ENCODE peak calls at places on chromosomes 11 and 22, in ten cellular contexts. B is stimulated activated CD4-positive, alpha-beta T cell treated with anti-CD3 and anti-CD28 coated beads, Interleukin-1b, Interleukin-23, amount 100 ng/mL, for 24 hours; S is GOT3; C is activated naive CD4-positive, alpha-beta T cell treated with Interleukin-2 at 50 U/mL for 16 hours; J is HEK293T; X is choroid plexus epithelial cell; H is CD8-positive, alpha-beta memory T cell; N is Karpas-422; Q is Calu3; U is transverse colon. G is an unnamed sample.

GRCh38 chr22:38879102-38879729 is 7.2 kb upstream of the CBX6 start:
- DNase-seq in Q (no peak), J (no peak), C (no peak), H (no peak), U (no peak), N (no peak), S (no peak), B (no peak), X (no peak), G (no peak)

GRCh38 chr11:75476716-75477613 is 44.0 kb upstream of the KLHL35 start:
- DNase-seq in X (no peak), N (no peak), B (no peak), H (no peak), S (no peak), Q (no peak), U (no peak), J (no peak), C (no peak), G (no peak)

GRCh38 chr11:848988-849824 is 6.6 kb downstream of the TSPAN4 start:
- DNase-seq in Q (no peak), S (no peak), J (peak), C (peak), U (no peak), B (no peak), X (no peak), H (no peak), N (peak), G (peak)

GRCh38 chr11:17864478-17864941 is 129.9 kb downstream of the KCNC1 start:
- DNase-seq in N (peak), H (no peak), S (no peak), C (peak), B (no peak), U (peak), J (peak), X (peak), Q (peak), G (no peak)

GRCh38 chr11:126628790-126629621 is 273.5 kb downstream of the ST3GAL4 start:
- DNase-seq in S (no peak), C (no peak), J (no peak), X (no peak), H (no peak), N (peak), Q (no peak), B (no peak), U (no peak), G (no peak)

GRCh38 chr11:73230931-73231330 is 12.8 kb downstream of the P2RY2 start:
- DNase-seq in H (no peak), U (peak), C (no peak), X (no peak), S (no peak), B (no peak), N (no peak), Q (no peak), J (no peak), G (no peak)

GRCh38 chr22:19275513-19275912 is 16.0 kb downstream of the CLTCL1 start:
- DNase-seq in H (no peak), N (no peak), U (no peak), J (no peak), X (no peak), Q (no peak), C (no peak), S (no peak), B (no peak), G (no peak)

GRCh38 chr22:47197735-47198500 is 435.5 kb downstream of the TBC1D22A start:
- DNase-seq in N (no peak), J (no peak), Q (no peak), H (peak), X (no peak), C (no peak), U (no peak), B (no peak), S (no peak), G (no peak)

GRCh38 chr11:70225629-70226582 is 22.8 kb downstream of the FADD start:
- DNase-seq in N (peak), X (no peak), C (no peak), Q (no peak), J (no peak), U (peak), B (no peak), S (no peak), H (no peak), G (no peak)

GRCh38 chr11:2700415-2701211 is 819 bp upstream of the KCNQ1OT1 start:
- DNase-seq in C (peak), J (peak), H (peak), N (peak), B (no peak), U (peak), Q (peak), S (no peak), X (no peak), G (peak)

GRCh38 chr22:35914665-35915476 is 113.8 kb downstream of the RBFOX2 start:
- DNase-seq in U (peak), C (no peak), S (no peak), Q (peak), N (no peak), B (no peak), H (no peak), X (peak), J (peak), G (peak)

GRCh38 chr22:42316988-42317387 is 46.5 kb upstream of the TCF20 start:
- DNase-seq in C (peak), J (no peak), S (no peak), Q (peak), N (peak), B (no peak), H (peak), X (peak), U (peak), G (no peak)

GRCh38 chr11:28697920-28698827 is 590.0 kb downstream of the METTL15 start:
- DNase-seq in Q (peak), U (peak), J (peak), N (peak), X (peak), S (no peak), H (no peak), C (no peak), B (no peak), G (peak)

GRCh38 chr22:23193882-23194281 is 13.6 kb downstream of the BCR start:
- DNase-seq in J (no peak), U (no peak), S (no peak), C (no peak), X (no peak), H (no peak), B (no peak), N (no peak), Q (no peak), G (no peak)

GRCh38 chr11:86818466-86819282 is 18.3 kb downstream of the PRSS23 start:
- DNase-seq in C (no peak), Q (no peak), N (peak), S (no peak), H (no peak), U (no peak), X (peak), J (peak), B (no peak), G (peak)

GRCh38 chr11:74084796-74085541 is 76.1 kb upstream of the UCP3 start:
- DNase-seq in J (no peak), C (no peak), U (no peak), X (peak), N (no peak), S (no peak), Q (no peak), H (no peak), B (no peak), G (peak)

GRCh38 chr11:36746886-36747710 is 149.1 kb upstream of the RAG2 start:
- DNase-seq in J (peak), B (peak), S (peak), C (peak), Q (peak), N (peak), U (peak), X (peak), H (peak), G (peak)

GRCh38 chr22:50031189-50032091 is 18.9 kb upstream of the IL17REL start:
- DNase-seq in U (no peak), N (no peak), B (no peak), C (no peak), J (no peak), S (no peak), X (no peak), H (peak), Q (no peak), G (no peak)

GRCh38 chr22:45807156-45807915 is 135.7 kb downstream of the ATXN10 start:
- DNase-seq in X (peak), B (no peak), S (no peak), U (no peak), N (no peak), H (no peak), Q (peak), C (no peak), J (no peak), G (peak)

GRCh38 chr11:128290106-128290840 is 297.1 kb downstream of the ETS1 start:
- DNase-seq in C (peak), Q (peak), B (peak), N (peak), J (peak), U (peak), H (peak), X (peak), S (no peak), G (peak)

GRCh38 chr11:33376331-33377099 is 119.3 kb downstream of the HIPK3 start:
- DNase-seq in J (peak), C (no peak), N (peak), Q (peak), S (no peak), H (no peak), U (no peak), X (no peak), B (no peak), G (peak)

GRCh38 chr11:124536520-124536919 is 6.9 kb downstream of the OR8B12 start:
- DNase-seq in U (peak), Q (peak), N (no peak), H (no peak), J (no peak), S (no peak), C (no peak), B (no peak), X (peak), G (peak)

GRCh38 chr22:41826430-41827383 is 6.2 kb upstream of the SREBF2 start:
- DNase-seq in X (no peak), U (peak), J (no peak), C (no peak), N (no peak), S (no peak), Q (no peak), B (no peak), H (no peak), G (peak)

GRCh38 chr22:24542641-24543040 is 12.3 kb downstream of the GUCD1 start:
- DNase-seq in C (no peak), N (no peak), S (no peak), X (no peak), B (no peak), J (no peak), H (no peak), U (no peak), Q (no peak), G (no peak)

GRCh38 chr11:108117746-108118371 is 3.5 kb upstream of the ACAT1 start:
- DNase-seq in C (no peak), S (no peak), Q (no peak), B (no peak), N (peak), J (peak), U (no peak), X (peak), H (no peak), G (peak)

GRCh38 chr11:58061813-58062212 is 31.1 kb downstream of the OR6Q1 start:
- DNase-seq in B (no peak), Q (no peak), H (no peak), X (no peak), C (no peak), U (no peak), J (no peak), N (no peak), S (no peak), G (peak)

GRCh38 chr22:46001046-46001425 is 24.1 kb upstream of the WNT7B start:
- DNase-seq in C (no peak), J (no peak), Q (no peak), N (peak), U (no peak), H (no peak), S (no peak), X (peak), B (no peak), G (no peak)

GRCh38 chr11:66070604-66071325 is 693 bp downstream of the PACS1 start:
- DNase-seq in N (peak), C (peak), X (peak), U (peak), Q (peak), J (peak), H (peak), B (no peak), S (no peak), G (peak)